ENCODE peak calls at places on chromosomes 16 and 17, in five cellular contexts. R is GM20000, J is IMR-90, N is thoracic aorta, L is HCT116. Y is an unnamed sample.

GRCh38 chr17:40399185-40399584 is 18.5 kb downstream of the TOP2A start:
- DNase-seq in L (peak; percentile 32), J (peak; percentile 74), R (peak; percentile 21), N (no peak), Y (peak; percentile 31)

GRCh38 chr16:30472328-30472942 is at the start of gene ITGAL:
- DNase-seq in J (no peak), N (no peak), R (peak; percentile 83), L (no peak), Y (peak; percentile 70)

GRCh38 chr16:31467151-31467550 is 4.8 kb upstream of the TGFB1I1 start:
- DNase-seq in R (peak; percentile 4), L (no peak), N (no peak), J (no peak), Y (no peak)

GRCh38 chr16:9151597-9151996 is 60.2 kb downstream of the HAPSTR1 start:
- DNase-seq in N (no peak), R (no peak), L (no peak), J (peak; percentile 84), Y (no peak)

GRCh38 chr16:57865746-57866528 is 63.6 kb upstream of the KIFC3 start:
- DNase-seq in N (no peak), J (no peak), L (no peak), R (no peak), Y (no peak)

GRCh38 chr16:50547340-50547865 is 793 bp upstream of the NKD1 start:
- DNase-seq in J (no peak), N (no peak), L (peak; percentile 26), R (peak; percentile 72), Y (peak; percentile 67)

GRCh38 chr17:2238432-2239169 is 65.0 kb downstream of the SMG6 start:
- DNase-seq in J (no peak), N (no peak), L (no peak), R (peak; percentile 65), Y (peak; percentile 68)

GRCh38 chr16:70778901-70779309 is 22.1 kb downstream of the VAC14 start:
- DNase-seq in N (no peak), R (no peak), J (peak; percentile 92), L (peak; percentile 81), Y (no peak)

GRCh38 chr17:79840204-79840988 is 1.2 kb upstream of the CBX4 start:
- DNase-seq in L (no peak), N (no peak), R (peak; percentile 53), J (peak; percentile 31), Y (no peak)

GRCh38 chr16:8342276-8342675 is 248.0 kb downstream of the TMEM114 start:
- DNase-seq in N (no peak), L (no peak), J (no peak), R (no peak), Y (no peak)

GRCh38 chr16:8644513-8645140 is 23.1 kb downstream of the METTL22 start:
- DNase-seq in L (no peak), J (no peak), R (no peak), N (no peak), Y (no peak)

GRCh38 chr16:49620868-49621239 is 235.1 kb downstream of the ZNF423 start:
- DNase-seq in N (no peak), R (no peak), L (no peak), J (no peak), Y (no peak)

GRCh38 chr16:8882041-8882617 is at the start of gene LITAFD:
- DNase-seq in L (no peak), J (no peak), N (no peak), R (no peak), Y (no peak)

GRCh38 chr16:86570542-86571196 is 4.0 kb downstream of the FOXC2 start:
- DNase-seq in N (no peak), J (no peak), R (no peak), L (no peak), Y (no peak)

GRCh38 chr16:81514041-81514559 is 69.5 kb downstream of the CMIP start:
- DNase-seq in J (no peak), N (no peak), R (peak; percentile 45), L (no peak), Y (peak; percentile 59)

GRCh38 chr17:9355841-9356240 is 219.8 kb downstream of the STX8 start:
- DNase-seq in L (no peak), J (no peak), R (no peak), N (no peak), Y (no peak)

GRCh38 chr17:6534846-6535514 is 21.4 kb downstream of the PITPNM3 start:
- DNase-seq in R (no peak), L (no peak), N (no peak), J (no peak), Y (no peak)

GRCh38 chr17:14318906-14319205 is 18.0 kb downstream of the HS3ST3B1 start:
- DNase-seq in N (no peak), R (no peak), J (no peak), L (no peak), Y (no peak)

GRCh38 chr16:66551362-66551761 is 1.0 kb upstream of the CKLF start:
- DNase-seq in J (peak; percentile 9), L (peak; percentile 36), N (no peak), R (peak; percentile 72), Y (peak; percentile 53)

GRCh38 chr16:57493767-57494166 is 7.5 kb upstream of the DOK4 start:
- DNase-seq in L (no peak), N (no peak), J (no peak), R (no peak), Y (no peak)

GRCh38 chr17:41464173-41464572 is 3.0 kb downstream of the KRT32 start:
- DNase-seq in J (no peak), R (no peak), L (no peak), N (no peak), Y (no peak)

GRCh38 chr17:15882058-15882720 is 62.7 kb upstream of the ADORA2B start:
- DNase-seq in R (no peak), L (no peak), N (no peak), J (no peak), Y (no peak)

GRCh38 chr17:36936455-36936934 is 780 bp upstream of the LHX1 start:
- DNase-seq in R (peak; percentile 47), L (no peak), J (no peak), N (no peak), Y (no peak)

GRCh38 chr16:80150978-80151705 is 389.7 kb upstream of the DYNLRB2 start:
- DNase-seq in J (peak; percentile 51), R (no peak), N (no peak), L (no peak), Y (no peak)

GRCh38 chr17:73952498-73953205 is 250.8 kb upstream of the RPL38 start:
- DNase-seq in J (no peak), L (no peak), N (no peak), R (peak; percentile 63), Y (peak; percentile 59)
- TF ChIP-seq CTCF in J (no peak), L (no peak), N (peak; percentile 20), R (no peak), Y (peak; percentile 12)

GRCh38 chr17:81040791-81041337 is 5.9 kb downstream of the BAIAP2 start:
- DNase-seq in R (peak; percentile 63), J (no peak), L (no peak), N (no peak), Y (peak; percentile 53)
- TF ChIP-seq CTCF in R (peak; percentile 4), J (peak; percentile 38), L (no peak), N (no peak), Y (peak; percentile 31)

GRCh38 chr17:43003542-43004172 is 2.9 kb upstream of the IFI35 start:
- DNase-seq in J (peak; percentile 50), R (no peak), N (no peak), L (peak; percentile 61), Y (no peak)
- TF ChIP-seq CTCF in J (no peak), R (no peak), N (no peak), L (no peak), Y (no peak)

DNA sequence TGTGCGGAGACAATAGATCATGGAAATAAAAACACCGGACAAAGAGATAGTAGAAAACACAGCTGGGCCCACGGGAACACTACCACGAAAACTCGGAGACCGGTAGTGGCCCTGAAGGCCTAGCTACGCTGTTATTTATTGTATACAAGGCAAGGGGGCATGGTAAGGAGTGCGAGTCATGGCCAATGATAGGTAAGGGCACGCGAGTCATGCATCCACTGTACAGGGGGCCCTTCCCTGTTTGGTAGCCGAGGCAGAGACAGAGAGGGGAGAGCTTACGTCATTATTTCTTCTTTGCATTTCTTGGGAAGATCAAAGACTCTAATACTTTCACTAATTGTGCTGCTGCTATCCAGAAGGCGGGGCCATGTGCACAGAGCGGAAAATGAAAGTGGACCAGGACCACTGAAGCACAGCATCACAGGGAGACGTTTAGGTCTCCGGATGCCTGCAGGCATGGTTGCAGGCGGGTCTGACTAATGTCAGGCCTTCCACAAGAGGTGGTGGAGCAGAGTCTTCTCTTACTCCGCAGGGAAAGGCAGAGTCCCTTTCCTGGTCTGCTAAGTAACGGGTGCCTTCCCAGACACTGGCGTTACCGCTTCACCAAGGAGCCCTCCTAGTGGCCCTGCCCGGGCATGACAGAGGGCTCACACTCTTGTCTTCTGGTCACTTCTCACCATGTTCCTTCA is 74.4 kb upstream of the ARL4D start:
- DNase-seq in R (peak; percentile 23), J (no peak), L (no peak), N (no peak), Y (no peak)
- TF ChIP-seq CTCF in R (no peak), J (peak; percentile 6), L (no peak), N (no peak), Y (peak; percentile 4)

DNA sequence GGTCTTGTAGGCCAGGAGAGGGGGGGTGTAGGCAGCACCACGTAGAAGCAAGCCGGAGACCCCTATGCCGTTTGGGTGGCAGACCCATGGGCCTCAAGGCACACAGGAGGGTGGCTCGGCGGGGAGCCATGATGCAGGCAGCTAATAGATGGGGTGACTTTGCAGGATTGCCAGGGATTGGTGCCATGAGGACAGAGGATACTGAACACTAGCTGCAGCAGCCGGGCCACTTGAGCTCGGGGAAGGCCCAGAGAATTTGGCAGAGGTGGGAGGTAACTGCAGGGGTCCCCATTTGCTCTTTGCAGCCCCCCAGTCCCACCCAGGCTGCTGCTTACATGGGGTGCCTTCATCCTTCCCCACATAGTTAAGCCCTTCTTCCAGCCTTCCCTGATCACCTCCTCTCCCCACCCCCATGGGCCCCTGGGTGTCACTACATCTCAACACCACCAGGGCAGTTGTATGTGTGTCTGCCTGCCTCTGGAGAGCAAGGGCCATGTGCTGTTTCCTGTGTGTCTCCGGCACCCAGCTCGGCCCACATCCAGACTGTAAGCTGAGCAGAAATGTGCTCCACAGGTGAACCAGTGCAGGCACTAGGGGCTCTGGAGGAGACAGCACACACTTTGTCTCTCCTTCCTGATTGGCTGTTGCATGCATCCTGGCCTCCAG is 52.1 kb downstream of the SREBF1 start:
- DNase-seq in N (no peak), R (no peak), L (no peak), J (no peak), Y (no peak)
- TF ChIP-seq CTCF in N (no peak), R (no peak), L (no peak), J (peak; percentile 30), Y (no peak)

Y was measured in GM10248.